ENCODE peak calls at places on chromosomes 6 and 20, in four cellular contexts. U is GM12878, Z is A549, W is K562. E is an unnamed sample.

GRCh38 chr6:124798942-124799496 is 163.2 kb upstream of the RNF217 start:
- DNase-seq in U (no peak), Z (no peak), W (no peak), E (no peak)

GRCh38 chr6:152635949-152636674 is 1.1 kb downstream of the SYNE1 start:
- DNase-seq in U (no peak), Z (no peak), W (no peak), E (no peak)

GRCh38 chr6:43254138-43254817 is 11.0 kb downstream of the TTBK1 start:
- DNase-seq in U (no peak), Z (no peak), W (no peak), E (no peak)

GRCh38 chr20:48407710-48408109 is 420.1 kb downstream of the PREX1 start:
- DNase-seq in U (no peak), Z (no peak), W (no peak), E (peak)

GRCh38 chr20:3651204-3651970 is 11.8 kb downstream of the GFRA4 start:
- DNase-seq in U (no peak), Z (no peak), W (no peak), E (no peak)

GRCh38 chr6:32188381-32189081 is 1.5 kb downstream of the PBX2 start:
- DNase-seq in U (no peak), Z (no peak), W (peak), E (no peak)

GRCh38 chr20:54132612-54133433 is 41.0 kb downstream of the CYP24A1 start:
- DNase-seq in U (no peak), Z (peak), W (no peak), E (peak)

GRCh38 chr6:147055821-147056392 is 148.3 kb upstream of the STXBP5 start:
- DNase-seq in U (no peak), Z (no peak), W (no peak), E (no peak)

GRCh38 chr20:53609501-53610445 is 16.1 kb upstream of the ZNF217 start:
- DNase-seq in U (no peak), Z (peak), W (peak), E (no peak)

GRCh38 chr6:37972994-37973757 is 153.6 kb downstream of the ZFAND3 start:
- DNase-seq in U (no peak), Z (no peak), W (no peak), E (no peak)

GRCh38 chr6:22087960-22088716 is 208.7 kb downstream of the PRL start:
- DNase-seq in U (no peak), Z (no peak), W (no peak), E (no peak)

GRCh38 chr20:63635431-63636141 is 8.7 kb upstream of the GMEB2 start:
- DNase-seq in U (peak), Z (no peak), W (no peak), E (no peak)

GRCh38 chr6:15441215-15441868 is 195.5 kb downstream of the JARID2 start:
- DNase-seq in U (no peak), Z (peak), W (peak), E (peak)

GRCh38 chr6:148343028-148343374 is 363 bp downstream of the SASH1 start:
- DNase-seq in U (no peak), Z (no peak), W (no peak), E (no peak)

GRCh38 chr6:5126214-5126613 is 41.1 kb downstream of the PPP1R3G start:
- DNase-seq in U (no peak), Z (no peak), W (no peak), E (peak)

GRCh38 chr6:139833592-139833991 is 459.1 kb upstream of the CITED2 start:
- DNase-seq in U (no peak), Z (no peak), W (no peak), E (no peak)

GRCh38 chr6:142455957-142456589 is 154.3 kb downstream of the ADGRG6 start:
- DNase-seq in U (no peak), Z (no peak), W (no peak), E (no peak)

GRCh38 chr6:112744827-112745226 is 397.7 kb downstream of the RFPL4B start:
- DNase-seq in U (no peak), Z (no peak), W (no peak), E (no peak)

GRCh38 chr6:126664271-126664670 is 324.4 kb downstream of the CENPW start:
- DNase-seq in U (no peak), Z (no peak), W (no peak), E (no peak)

GRCh38 chr6:35905141-35905785 is 15.6 kb downstream of the SRPK1 start:
- DNase-seq in U (no peak), Z (no peak), W (no peak), E (no peak)

GRCh38 chr6:41647061-41647511 is 8.8 kb downstream of the MDFI start:
- DNase-seq in U (no peak), Z (no peak), W (no peak), E (no peak)

GRCh38 chr6:157223021-157223430 is 100.3 kb downstream of the TMEM242 start:
- DNase-seq in U (no peak), Z (no peak), W (no peak), E (no peak)

GRCh38 chr6:110761371-110761770 is 53.9 kb downstream of the CDK19 start:
- DNase-seq in U (no peak), Z (no peak), W (no peak), E (no peak)

GRCh38 chr20:45848969-45849582 is 8.1 kb downstream of the ACOT8 start:
- DNase-seq in U (no peak), Z (no peak), W (no peak), E (no peak)

GRCh38 chr6:2783188-2783957 is 18.2 kb downstream of the WRNIP1 start:
- DNase-seq in U (no peak), Z (no peak), W (peak), E (no peak)

GRCh38 chr6:12957321-12958051 is 240.9 kb downstream of the PHACTR1 start:
- DNase-seq in U (no peak), Z (peak), W (no peak), E (no peak)

GRCh38 chr6:44430322-44430721 is 42.8 kb downstream of the CDC5L start:
- DNase-seq in U (no peak), Z (no peak), W (no peak), E (no peak)

GRCh38 chr6:168092541-168092940 is 13.5 kb upstream of the FRMD1 start:
- DNase-seq in U (no peak), Z (no peak), W (no peak), E (no peak)

GRCh38 chr6:3825851-3826581 is 23.2 kb upstream of the FAM50B start:
- DNase-seq in U (no peak), Z (peak), W (no peak), E (peak)

GRCh38 chr6:169166896-169167580 is 86.6 kb downstream of the THBS2 start:
- DNase-seq in U (no peak), Z (no peak), W (no peak), E (no peak)

GRCh38 chr6:56374841-56375369 is 127.5 kb upstream of the COL21A1 start:
- DNase-seq in U (no peak), Z (no peak), W (no peak), E (no peak)

GRCh38 chr6:93932175-93932574 is 512.8 kb upstream of the EPHA7 start:
- DNase-seq in U (no peak), Z (no peak), W (no peak), E (no peak)

GRCh38 chr6:127079681-127080080 is 38.8 kb upstream of the RSPO3 start:
- DNase-seq in U (no peak), Z (no peak), W (no peak), E (no peak)

GRCh38 chr20:12592756-12593155 is 416.0 kb upstream of the SPTLC3 start:
- DNase-seq in U (no peak), Z (no peak), W (no peak), E (no peak)

GRCh38 chr20:39876974-39877615 is 811.9 kb downstream of the MAFB start:
- DNase-seq in U (no peak), Z (no peak), W (no peak), E (no peak)

GRCh38 chr6:14797875-14798593 is 447.8 kb upstream of the JARID2 start:
- DNase-seq in U (no peak), Z (no peak), W (no peak), E (no peak)

GRCh38 chr6:129233458-129234134 is 350.7 kb downstream of the LAMA2 start:
- DNase-seq in U (peak), Z (no peak), W (no peak), E (no peak)

GRCh38 chr20:50710492-50711063 is 19.2 kb upstream of the RIPOR3 start:
- DNase-seq in U (no peak), Z (no peak), W (peak), E (peak)

GRCh38 chr6:164035912-164036485 is 621.5 kb downstream of the QKI start:
- DNase-seq in U (no peak), Z (no peak), W (no peak), E (no peak)

GRCh38 chr20:31517373-31517772 is 3.1 kb downstream of the HM13 start:
- DNase-seq in U (no peak), Z (peak), W (peak), E (peak)
- TF ChIP-seq POLR2A in U (no peak), Z (no peak), W (no peak), E (peak)

DNA sequence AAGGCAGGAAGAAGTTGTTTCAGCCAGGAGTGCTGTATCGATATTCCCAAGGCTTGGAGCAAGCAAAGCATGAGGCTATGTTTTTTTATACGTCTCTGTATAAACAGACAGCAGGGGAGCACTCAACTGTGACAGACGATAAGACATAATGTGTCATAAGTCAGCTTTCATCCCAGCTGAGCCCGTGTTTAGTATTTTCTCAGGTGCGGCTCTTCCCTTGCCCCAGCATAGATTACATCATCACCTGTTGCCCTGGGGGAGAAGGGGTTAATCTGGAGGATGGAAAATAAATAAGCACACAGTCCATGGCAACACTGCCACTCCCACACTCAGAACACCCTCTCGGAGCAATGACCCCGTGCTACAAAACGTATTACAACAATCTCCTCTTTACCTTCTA is 22.1 kb upstream of the KCNK5 start:
- DNase-seq in U (no peak), Z (no peak), W (no peak), E (no peak)
- TF ChIP-seq CHD4 in U (no peak), Z (no peak), W (no peak), E (no peak)

GRCh38 chr6:28003059-28003458 is 46.0 kb downstream of the OR2B6 start:
- DNase-seq in U (no peak), Z (no peak), W (no peak), E (no peak)
- TF ChIP-seq POLR2A in U (no peak), Z (no peak), W (no peak), E (no peak)

GRCh38 chr20:23649242-23649641 is 11.5 kb upstream of the CST3 start:
- DNase-seq in U (no peak), Z (no peak), W (no peak), E (no peak)

GRCh38 chr20:23649830-23650417 is 12.2 kb upstream of the CST3 start:
- DNase-seq in U (no peak), Z (no peak), W (no peak), E (peak)

GRCh38 chr20:23645575-23645974 is 7.8 kb upstream of the CST3 start:
- DNase-seq in U (no peak), Z (no peak), W (no peak), E (no peak)

GRCh38 chr20:23646106-23646958 is 8.6 kb upstream of the CST3 start:
- DNase-seq in U (no peak), Z (no peak), W (no peak), E (no peak)

DNA sequence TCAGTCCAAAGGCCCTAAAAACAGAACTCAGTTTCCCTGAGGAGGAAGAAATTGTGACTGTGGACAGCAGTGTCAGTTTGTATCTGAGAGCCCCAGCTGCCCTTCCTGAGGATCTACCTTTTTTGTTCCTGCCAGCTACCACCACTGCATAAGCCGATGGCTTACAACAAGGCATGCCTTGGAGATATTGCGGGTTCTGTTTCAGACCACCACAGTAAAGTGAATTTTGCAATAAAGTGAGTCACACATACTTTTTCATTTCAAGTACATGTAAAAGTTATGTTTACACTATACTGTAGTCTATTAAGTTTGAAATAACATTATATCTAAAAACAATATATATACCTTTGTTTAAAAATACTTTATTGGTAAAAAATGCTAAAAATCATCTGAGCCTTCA is 9.6 kb upstream of the CST3 start:
- DNase-seq in U (no peak), Z (no peak), W (no peak), E (no peak)
- TF ChIP-seq CHD4 in U (no peak), Z (no peak), W (no peak), E (no peak)